ENCODE peak calls at places on chromosomes 3 and 15, in seven cellular contexts. One of them, this sample, is unnamed.

GRCh38 chr3:178513539-178514410 is 22.5 kb upstream of the KCNMB2 start:
- DNase-seq in CD4-positive, alpha-beta memory T cell: no peak
- DNase-seq in body of pancreas: no peak
- DNase-seq in psoas muscle: no peak
- DNase-seq in CD4-positive, alpha-beta T cell: no peak
- DNase-seq in ovary: peak; percentile 27
- DNase-seq in esophagus squamous epithelium: no peak
- DNase-seq in this sample: no peak

GRCh38 chr3:112333386-112334334 is 704 bp downstream of the CD200 start:
- DNase-seq in CD4-positive, alpha-beta memory T cell: peak; percentile 6
- DNase-seq in body of pancreas: no peak
- DNase-seq in psoas muscle: no peak
- DNase-seq in CD4-positive, alpha-beta T cell: no peak
- DNase-seq in ovary: peak; percentile 31
- DNase-seq in esophagus squamous epithelium: no peak
- DNase-seq in this sample: no peak

GRCh38 chr3:171932153-171932567 is 89.0 kb downstream of the TMEM212 start:
- DNase-seq in CD4-positive, alpha-beta memory T cell: no peak
- DNase-seq in body of pancreas: no peak
- DNase-seq in psoas muscle: no peak
- DNase-seq in CD4-positive, alpha-beta T cell: no peak
- DNase-seq in ovary: no peak
- DNase-seq in esophagus squamous epithelium: no peak
- DNase-seq in this sample: no peak

GRCh38 chr15:39869251-39869650 is 50.8 kb downstream of the GPR176 start:
- DNase-seq in CD4-positive, alpha-beta memory T cell: no peak
- DNase-seq in body of pancreas: no peak
- DNase-seq in psoas muscle: no peak
- DNase-seq in CD4-positive, alpha-beta T cell: no peak
- DNase-seq in ovary: no peak
- DNase-seq in esophagus squamous epithelium: no peak
- DNase-seq in this sample: no peak

GRCh38 chr3:173624086-173624485 is 226.5 kb downstream of the NLGN1 start:
- DNase-seq in CD4-positive, alpha-beta memory T cell: no peak
- DNase-seq in body of pancreas: no peak
- DNase-seq in psoas muscle: no peak
- DNase-seq in CD4-positive, alpha-beta T cell: no peak
- DNase-seq in ovary: no peak
- DNase-seq in esophagus squamous epithelium: no peak
- DNase-seq in this sample: no peak

GRCh38 chr15:41730543-41730942 is 43.7 kb upstream of the MAPKBP1 start:
- DNase-seq in CD4-positive, alpha-beta memory T cell: no peak
- DNase-seq in body of pancreas: no peak
- DNase-seq in psoas muscle: no peak
- DNase-seq in CD4-positive, alpha-beta T cell: no peak
- DNase-seq in ovary: no peak
- DNase-seq in esophagus squamous epithelium: no peak
- DNase-seq in this sample: no peak

GRCh38 chr3:183188895-183189462 is 26.4 kb upstream of the LAMP3 start:
- DNase-seq in CD4-positive, alpha-beta memory T cell: no peak
- DNase-seq in body of pancreas: peak; percentile 73
- DNase-seq in psoas muscle: peak; percentile 56
- DNase-seq in CD4-positive, alpha-beta T cell: no peak
- DNase-seq in ovary: peak; percentile 32
- DNase-seq in esophagus squamous epithelium: no peak
- DNase-seq in this sample: peak; percentile 39

GRCh38 chr3:108862865-108863798 is 40.5 kb downstream of the TRAT1 start:
- DNase-seq in CD4-positive, alpha-beta memory T cell: peak; percentile 36
- DNase-seq in body of pancreas: no peak
- DNase-seq in psoas muscle: no peak
- DNase-seq in CD4-positive, alpha-beta T cell: no peak
- DNase-seq in ovary: no peak
- DNase-seq in esophagus squamous epithelium: no peak
- DNase-seq in this sample: no peak

GRCh38 chr3:128006061-128006470 is 46.2 kb upstream of the SEC61A1 start:
- DNase-seq in CD4-positive, alpha-beta memory T cell: no peak
- DNase-seq in body of pancreas: no peak
- DNase-seq in psoas muscle: no peak
- DNase-seq in CD4-positive, alpha-beta T cell: no peak
- DNase-seq in ovary: no peak
- DNase-seq in esophagus squamous epithelium: no peak
- DNase-seq in this sample: no peak

GRCh38 chr3:151912041-151912440 is 38.6 kb downstream of the SUCNR1 start:
- DNase-seq in CD4-positive, alpha-beta memory T cell: no peak
- DNase-seq in body of pancreas: no peak
- DNase-seq in psoas muscle: no peak
- DNase-seq in CD4-positive, alpha-beta T cell: no peak
- DNase-seq in ovary: no peak
- DNase-seq in esophagus squamous epithelium: no peak
- DNase-seq in this sample: no peak

GRCh38 chr3:156718622-156719300 is 44.4 kb downstream of the TIPARP start:
- DNase-seq in CD4-positive, alpha-beta memory T cell: no peak
- DNase-seq in body of pancreas: peak; percentile 43
- DNase-seq in psoas muscle: no peak
- DNase-seq in CD4-positive, alpha-beta T cell: no peak
- DNase-seq in ovary: no peak
- DNase-seq in esophagus squamous epithelium: no peak
- DNase-seq in this sample: no peak

GRCh38 chr3:187261541-187261969 is 30.0 kb downstream of the MASP1 start:
- DNase-seq in CD4-positive, alpha-beta memory T cell: no peak
- DNase-seq in body of pancreas: no peak
- DNase-seq in psoas muscle: no peak
- DNase-seq in CD4-positive, alpha-beta T cell: no peak
- DNase-seq in ovary: no peak
- DNase-seq in esophagus squamous epithelium: no peak
- DNase-seq in this sample: no peak

GRCh38 chr3:194931366-194931765 is 245.7 kb downstream of the FAM43A start:
- DNase-seq in CD4-positive, alpha-beta memory T cell: no peak
- DNase-seq in body of pancreas: no peak
- DNase-seq in psoas muscle: no peak
- DNase-seq in CD4-positive, alpha-beta T cell: no peak
- DNase-seq in ovary: no peak
- DNase-seq in esophagus squamous epithelium: no peak
- DNase-seq in this sample: no peak

GRCh38 chr3:69441028-69441427 is 55.1 kb upstream of the FRMD4B start:
- DNase-seq in CD4-positive, alpha-beta memory T cell: no peak
- DNase-seq in body of pancreas: no peak
- DNase-seq in psoas muscle: no peak
- DNase-seq in CD4-positive, alpha-beta T cell: no peak
- DNase-seq in ovary: no peak
- DNase-seq in esophagus squamous epithelium: no peak
- DNase-seq in this sample: no peak

GRCh38 chr3:14175383-14176037 is 2.9 kb downstream of the XPC start:
- DNase-seq in CD4-positive, alpha-beta memory T cell: peak; percentile 85
- DNase-seq in body of pancreas: no peak
- DNase-seq in psoas muscle: no peak
- DNase-seq in CD4-positive, alpha-beta T cell: peak; percentile 49
- DNase-seq in ovary: no peak
- DNase-seq in esophagus squamous epithelium: no peak
- DNase-seq in this sample: no peak

GRCh38 chr15:48968066-48968465 is 4.3 kb upstream of the SHC4 start:
- DNase-seq in CD4-positive, alpha-beta memory T cell: no peak
- DNase-seq in body of pancreas: no peak
- DNase-seq in psoas muscle: no peak
- DNase-seq in CD4-positive, alpha-beta T cell: no peak
- DNase-seq in ovary: no peak
- DNase-seq in esophagus squamous epithelium: no peak
- DNase-seq in this sample: no peak

GRCh38 chr15:29934251-29934650 is 112.0 kb upstream of the TJP1 start:
- DNase-seq in CD4-positive, alpha-beta memory T cell: no peak
- DNase-seq in body of pancreas: no peak
- DNase-seq in psoas muscle: no peak
- DNase-seq in CD4-positive, alpha-beta T cell: no peak
- DNase-seq in ovary: no peak
- DNase-seq in esophagus squamous epithelium: no peak
- DNase-seq in this sample: no peak

GRCh38 chr3:61729235-61729634 is 167.9 kb downstream of the PTPRG start:
- DNase-seq in CD4-positive, alpha-beta memory T cell: no peak
- DNase-seq in body of pancreas: no peak
- DNase-seq in psoas muscle: no peak
- DNase-seq in CD4-positive, alpha-beta T cell: no peak
- DNase-seq in ovary: no peak
- DNase-seq in esophagus squamous epithelium: no peak
- DNase-seq in this sample: no peak

GRCh38 chr3:124786491-124787241 is 56.4 kb downstream of the UMPS start:
- DNase-seq in CD4-positive, alpha-beta memory T cell: no peak
- DNase-seq in body of pancreas: no peak
- DNase-seq in psoas muscle: no peak
- DNase-seq in CD4-positive, alpha-beta T cell: no peak
- DNase-seq in ovary: no peak
- DNase-seq in esophagus squamous epithelium: no peak
- DNase-seq in this sample: no peak

GRCh38 chr3:156630773-156631093 is 43.7 kb upstream of the TIPARP start:
- DNase-seq in CD4-positive, alpha-beta memory T cell: no peak
- DNase-seq in body of pancreas: no peak
- DNase-seq in psoas muscle: no peak
- DNase-seq in CD4-positive, alpha-beta T cell: no peak
- DNase-seq in ovary: no peak
- DNase-seq in esophagus squamous epithelium: no peak
- DNase-seq in this sample: no peak

GRCh38 chr15:29233566-29233965 is 36.1 kb downstream of the NSMCE3 start:
- DNase-seq in CD4-positive, alpha-beta memory T cell: no peak
- DNase-seq in body of pancreas: no peak
- DNase-seq in psoas muscle: no peak
- DNase-seq in CD4-positive, alpha-beta T cell: no peak
- DNase-seq in ovary: no peak
- DNase-seq in esophagus squamous epithelium: no peak
- DNase-seq in this sample: no peak

GRCh38 chr3:175554761-175555160 is 695.6 kb downstream of the NAALADL2 start:
- DNase-seq in CD4-positive, alpha-beta memory T cell: no peak
- DNase-seq in body of pancreas: no peak
- DNase-seq in psoas muscle: no peak
- DNase-seq in CD4-positive, alpha-beta T cell: no peak
- DNase-seq in ovary: no peak
- DNase-seq in esophagus squamous epithelium: no peak
- DNase-seq in this sample: no peak

GRCh38 chr3:61168286-61168685 is 83.0 kb downstream of the FHIT start:
- DNase-seq in CD4-positive, alpha-beta memory T cell: no peak
- DNase-seq in body of pancreas: no peak
- DNase-seq in psoas muscle: no peak
- DNase-seq in CD4-positive, alpha-beta T cell: no peak
- DNase-seq in ovary: no peak
- DNase-seq in esophagus squamous epithelium: no peak
- DNase-seq in this sample: no peak

GRCh38 chr15:99006904-99007495 is 592 bp downstream of the PGPEP1L start:
- DNase-seq in CD4-positive, alpha-beta memory T cell: no peak
- DNase-seq in body of pancreas: no peak
- DNase-seq in psoas muscle: no peak
- DNase-seq in CD4-positive, alpha-beta T cell: no peak
- DNase-seq in ovary: no peak
- DNase-seq in esophagus squamous epithelium: no peak
- DNase-seq in this sample: no peak

GRCh38 chr15:52254331-52254730 is 41.3 kb downstream of the MYO5C start:
- DNase-seq in CD4-positive, alpha-beta memory T cell: no peak
- DNase-seq in body of pancreas: no peak
- DNase-seq in psoas muscle: no peak
- DNase-seq in CD4-positive, alpha-beta T cell: no peak
- DNase-seq in ovary: no peak
- DNase-seq in esophagus squamous epithelium: no peak
- DNase-seq in this sample: no peak

GRCh38 chr3:69004183-69004582 is 9.3 kb downstream of the EOGT start:
- DNase-seq in CD4-positive, alpha-beta memory T cell: no peak
- DNase-seq in body of pancreas: no peak
- DNase-seq in psoas muscle: no peak
- DNase-seq in CD4-positive, alpha-beta T cell: no peak
- DNase-seq in ovary: no peak
- DNase-seq in esophagus squamous epithelium: no peak
- DNase-seq in this sample: no peak

GRCh38 chr3:123080864-123081562 is 14.2 kb downstream of the PDIA5 start:
- DNase-seq in CD4-positive, alpha-beta memory T cell: no peak
- DNase-seq in body of pancreas: no peak
- DNase-seq in psoas muscle: no peak
- DNase-seq in CD4-positive, alpha-beta T cell: no peak
- DNase-seq in ovary: no peak
- DNase-seq in esophagus squamous epithelium: no peak
- DNase-seq in this sample: peak; percentile 57

DNA sequence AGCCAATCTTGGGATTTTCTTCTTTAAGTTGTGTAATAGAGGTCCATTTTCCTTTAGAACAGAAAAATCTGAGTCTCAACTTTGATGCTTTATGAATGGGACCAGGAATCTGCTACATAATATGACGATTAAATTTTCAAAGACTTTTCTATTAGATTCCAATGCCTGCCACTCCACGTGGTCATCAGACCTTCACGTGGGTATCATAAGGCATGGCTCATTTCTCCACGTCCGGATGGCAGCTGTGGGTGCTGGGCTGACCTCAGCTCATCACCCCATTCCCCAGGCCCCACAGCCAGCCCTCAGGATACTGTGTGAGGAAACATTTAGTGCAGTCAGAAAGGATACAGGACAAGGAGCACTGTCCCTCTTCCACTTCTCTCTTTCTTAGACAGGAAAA is 159.7 kb downstream of the SEMA6D start:
- DNase-seq in CD4-positive, alpha-beta memory T cell: no peak
- DNase-seq in body of pancreas: no peak
- DNase-seq in psoas muscle: no peak
- DNase-seq in CD4-positive, alpha-beta T cell: no peak
- DNase-seq in ovary: no peak
- DNase-seq in esophagus squamous epithelium: no peak
- DNase-seq in this sample: no peak
- H3K9me3 ChIP-seq in CD4-positive, alpha-beta memory T cell: no peaks in the 10 kb centered on the region
- H3K9me3 ChIP-seq in body of pancreas: no peaks in the 10 kb centered on the region
- H3K9me3 ChIP-seq in psoas muscle: no peaks in the 10 kb centered on the region
- H3K9me3 ChIP-seq in CD4-positive, alpha-beta T cell: no peaks in the 10 kb centered on the region
- H3K9me3 ChIP-seq in ovary: no peaks in the 10 kb centered on the region
- H3K9me3 ChIP-seq in esophagus squamous epithelium: no peaks in the 10 kb centered on the region
- H3K9me3 ChIP-seq in this sample: no peaks in the 10 kb centered on the region

GRCh38 chr3:5540532-5540931 is 353.0 kb downstream of the EDEM1 start:
- DNase-seq in CD4-positive, alpha-beta memory T cell: no peak
- DNase-seq in body of pancreas: no peak
- DNase-seq in psoas muscle: no peak
- DNase-seq in CD4-positive, alpha-beta T cell: no peak
- DNase-seq in ovary: no peak
- DNase-seq in esophagus squamous epithelium: no peak
- DNase-seq in this sample: no peak
- H3K9me3 ChIP-seq in CD4-positive, alpha-beta memory T cell: no peaks in the 10 kb centered on the region
- H3K9me3 ChIP-seq in body of pancreas: no peaks in the 10 kb centered on the region
- H3K9me3 ChIP-seq in psoas muscle: no peaks in the 10 kb centered on the region
- H3K9me3 ChIP-seq in CD4-positive, alpha-beta T cell: peaks cover 8% of the 10 kb centered on the region
- H3K9me3 ChIP-seq in ovary: no peaks in the 10 kb centered on the region
- H3K9me3 ChIP-seq in esophagus squamous epithelium: no peaks in the 10 kb centered on the region
- H3K9me3 ChIP-seq in this sample: peaks cover 9% of the 10 kb centered on the region

DNA sequence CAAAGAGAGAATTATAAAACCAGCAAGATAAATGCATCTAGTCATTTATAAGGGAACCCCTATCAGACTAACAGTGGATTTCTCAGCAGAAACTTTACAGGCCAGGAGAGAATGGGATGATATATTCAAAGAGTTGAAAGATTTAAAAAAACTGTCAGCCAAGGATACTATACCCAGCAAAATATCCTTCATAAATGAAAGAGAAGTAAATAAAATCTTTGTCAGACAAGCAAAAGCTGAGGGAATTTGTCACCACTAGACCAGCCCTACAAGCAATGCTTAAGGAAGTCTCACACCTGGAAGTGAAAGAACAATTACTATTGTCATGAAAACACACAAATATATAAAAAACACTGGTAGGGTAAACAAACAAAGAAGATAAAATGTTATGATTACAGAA is 113.4 kb upstream of the FAM3D start:
- DNase-seq in CD4-positive, alpha-beta memory T cell: no peak
- DNase-seq in body of pancreas: no peak
- DNase-seq in psoas muscle: no peak
- DNase-seq in CD4-positive, alpha-beta T cell: no peak
- DNase-seq in ovary: no peak
- DNase-seq in esophagus squamous epithelium: no peak
- DNase-seq in this sample: no peak
- H3K9me3 ChIP-seq in CD4-positive, alpha-beta memory T cell: peaks cover 15% of the 10 kb centered on the region
- H3K9me3 ChIP-seq in body of pancreas: peaks cover 14% of the 10 kb centered on the region
- H3K9me3 ChIP-seq in psoas muscle: peaks cover 14% of the 10 kb centered on the region
- H3K9me3 ChIP-seq in CD4-positive, alpha-beta T cell: peaks cover 21% of the 10 kb centered on the region
- H3K9me3 ChIP-seq in ovary: no peaks in the 10 kb centered on the region
- H3K9me3 ChIP-seq in esophagus squamous epithelium: no peaks in the 10 kb centered on the region
- H3K9me3 ChIP-seq in this sample: peaks cover 21% of the 10 kb centered on the region

GRCh38 chr15:20355256-20355868 is 186.2 kb downstream of the GOLGA6L6 start:
- DNase-seq in CD4-positive, alpha-beta memory T cell: no peak
- DNase-seq in body of pancreas: peak; percentile 4
- DNase-seq in psoas muscle: peak; percentile 51
- DNase-seq in CD4-positive, alpha-beta T cell: no peak
- DNase-seq in ovary: no peak
- DNase-seq in esophagus squamous epithelium: no peak
- DNase-seq in this sample: peak; percentile 5
- H3K9me3 ChIP-seq in CD4-positive, alpha-beta memory T cell: no peaks in the 10 kb centered on the region
- H3K9me3 ChIP-seq in body of pancreas: no peaks in the 10 kb centered on the region
- H3K9me3 ChIP-seq in psoas muscle: no peaks in the 10 kb centered on the region
- H3K9me3 ChIP-seq in CD4-positive, alpha-beta T cell: no peaks in the 10 kb centered on the region
- H3K9me3 ChIP-seq in ovary: no peaks in the 10 kb centered on the region
- H3K9me3 ChIP-seq in esophagus squamous epithelium: no peaks in the 10 kb centered on the region
- H3K9me3 ChIP-seq in this sample: no peaks in the 10 kb centered on the region

This sample was measured in adrenal gland.